ENCODE peak calls at places on chromosomes 4 and X, in seven cellular contexts. T is mucosa of descending colon, L is body of pancreas, U is breast epithelium, W is esophagus squamous epithelium, B is sigmoid colon, K is fibroblast of mammary gland. D is an unnamed sample.
A peak's percentile ranks its signal among the peaks of the same experiment; 100 is the strongest.

GRCh38 chr4:99998062-99998880 is 48.2 kb upstream of the H2AZ1 start:
- DNase-seq in L (peak; percentile 2), U (no peak), B (no peak), T (no peak), K (peak; percentile 70), W (no peak), D (no peak)

GRCh38 chr4:86005998-86006397 is 353.9 kb downstream of the MAPK10 start:
- DNase-seq in T (no peak), L (no peak), U (no peak), B (no peak), W (no peak), K (no peak), D (no peak)

GRCh38 chr4:15318621-15319348 is 109.0 kb upstream of the C1QTNF7 start:
- DNase-seq in B (no peak), W (no peak), L (no peak), U (no peak), T (no peak), K (no peak), D (no peak)

GRCh38 chr4:102334624-102335023 is 10.7 kb downstream of the SLC39A8 start:
- DNase-seq in L (no peak), U (no peak), K (peak; percentile 34), T (no peak), B (no peak), W (no peak), D (no peak)

GRCh38 chrX:120450163-120450562 is 18.9 kb downstream of the LAMP2 start:
- DNase-seq in B (no peak), K (no peak), L (no peak), U (no peak), T (no peak), W (no peak), D (no peak)

GRCh38 chr4:152680988-152681731 is 1.4 kb upstream of the TMEM154 start:
- DNase-seq in U (no peak), T (no peak), K (peak; percentile 93), B (no peak), L (no peak), W (no peak), D (no peak)

GRCh38 chr4:147981305-147981704 is 249.4 kb downstream of the ARHGAP10 start:
- DNase-seq in B (no peak), L (no peak), K (peak; percentile 68), T (no peak), W (no peak), U (no peak), D (no peak)

GRCh38 chr4:46922205-46922604 is 13.2 kb upstream of the COX7B2 start:
- DNase-seq in K (no peak), W (no peak), T (no peak), U (no peak), L (no peak), B (no peak), D (no peak)

GRCh38 chr4:162209706-162210105 is 45.9 kb upstream of the FSTL5 start:
- DNase-seq in T (no peak), B (no peak), K (no peak), W (no peak), U (no peak), L (no peak), D (no peak)

DNA sequence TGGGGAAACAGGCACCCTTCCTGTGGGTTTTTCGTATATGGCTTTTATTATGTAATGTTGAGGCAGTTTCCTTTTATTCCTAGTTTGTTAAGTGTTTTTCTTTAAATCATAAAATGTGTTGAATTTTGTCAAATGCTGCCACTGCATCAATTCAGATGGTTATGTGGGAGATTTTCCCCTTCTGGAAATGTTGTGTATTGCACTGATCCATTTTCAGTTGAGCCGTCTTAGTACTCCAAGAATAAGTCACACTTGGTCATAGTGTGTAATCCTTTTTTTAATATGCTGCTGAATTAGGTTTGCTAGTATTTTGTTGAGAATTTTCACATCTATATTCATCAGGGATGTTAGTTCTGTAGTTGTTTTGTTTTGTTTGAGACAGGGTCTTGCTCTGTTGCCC is 9.5 kb upstream of the CTBP1 start:
- DNase-seq in W (no peak), U (no peak), T (no peak), B (no peak), L (no peak), K (no peak), D (no peak)
- TF ChIP-seq CTCF in W (no peak), U (no peak), T (no peak), B (no peak), L (no peak), K (no peak), D (peak; percentile 37)

GRCh38 chr4:149370002-149370401 is 445.6 kb downstream of the IQCM start:
- DNase-seq in T (peak; percentile 13), B (no peak), U (no peak), W (no peak), L (no peak), K (no peak), D (no peak)

GRCh38 chr4:149371021-149371420 is 444.6 kb downstream of the IQCM start:
- DNase-seq in B (no peak), L (no peak), K (peak; percentile 78), U (no peak), W (no peak), T (peak; percentile 18), D (no peak)
- TF ChIP-seq CTCF in B (peak; percentile 11), L (peak; percentile 31), K (peak; percentile 53), U (no peak), W (no peak), T (no peak), D (peak; percentile 79)

GRCh38 chr4:87848622-87849351 is 16.0 kb downstream of the MEPE start:
- DNase-seq in L (peak; percentile 72), W (no peak), B (peak; percentile 73), T (no peak), U (peak; percentile 24), K (peak; percentile 73), D (no peak)
- TF ChIP-seq CTCF in L (peak; percentile 67), W (peak; percentile 46), B (peak; percentile 29), T (no peak), U (peak; percentile 54), K (peak; percentile 74), D (peak; percentile 88)

GRCh38 chrX:103913356-103914020 is 48.9 kb upstream of the TMSB15B start:
- DNase-seq in T (no peak), L (no peak), K (peak; percentile 7), U (no peak), B (no peak), W (no peak), D (no peak)

GRCh38 chrX:103910371-103910770 is 52.1 kb upstream of the TMSB15B start:
- DNase-seq in T (no peak), U (no peak), W (no peak), L (no peak), B (no peak), K (no peak), D (no peak)
- TF ChIP-seq CTCF in T (no peak), U (no peak), W (no peak), L (no peak), B (no peak), K (no peak), D (no peak)

DNA sequence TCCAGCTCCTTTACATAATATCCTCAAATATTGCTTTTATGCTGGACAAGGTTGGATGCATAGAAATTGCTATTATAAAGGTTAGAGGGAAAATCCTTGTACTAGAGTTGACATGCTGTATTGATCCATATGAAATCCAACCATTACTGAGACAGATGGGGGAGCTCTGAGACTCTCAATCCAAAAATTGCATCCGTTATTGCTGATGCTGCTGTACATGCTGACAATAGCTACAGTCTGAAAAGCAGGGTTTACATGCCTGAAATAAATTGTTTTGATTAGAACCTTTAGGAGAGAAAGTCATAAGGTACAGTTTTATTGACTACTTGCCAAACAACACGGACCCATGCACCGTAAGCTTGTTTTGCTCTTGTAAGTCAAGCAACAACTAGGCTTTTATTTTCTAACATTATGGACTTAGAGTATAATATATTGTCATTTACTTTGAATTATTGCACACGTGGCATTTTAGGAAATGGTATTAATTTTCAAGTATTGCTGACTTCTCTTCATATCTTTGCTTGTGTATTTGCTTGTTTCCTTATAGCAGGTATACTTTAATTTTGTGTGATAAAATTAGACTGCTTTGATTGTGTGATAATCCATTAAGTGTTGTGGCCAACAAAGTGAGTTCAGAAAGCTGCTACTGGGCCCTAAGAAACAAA is 1365.2 kb downstream of the STIM2 start:
- DNase-seq in W (no peak), U (no peak), K (peak; percentile 37), T (no peak), L (no peak), B (no peak), D (no peak)
- TF ChIP-seq CTCF in W (no peak), U (no peak), K (peak; percentile 28), T (no peak), L (no peak), B (no peak), D (no peak)

GRCh38 chr4:138553001-138553845 is 311.1 kb upstream of the SLC7A11 start:
- DNase-seq in K (no peak), B (no peak), U (no peak), L (no peak), W (no peak), T (no peak), D (peak; percentile 86)

GRCh38 chr4:138555107-138555506 is 313.0 kb upstream of the SLC7A11 start:
- DNase-seq in B (no peak), L (no peak), U (no peak), T (no peak), K (no peak), W (no peak), D (no peak)

GRCh38 chr4:138560448-138560847 is 318.3 kb upstream of the SLC7A11 start:
- DNase-seq in W (no peak), L (no peak), B (no peak), K (no peak), T (no peak), U (no peak), D (no peak)

GRCh38 chr4:138558886-138559285 is 316.7 kb upstream of the SLC7A11 start:
- DNase-seq in W (no peak), B (no peak), L (no peak), U (no peak), K (no peak), T (no peak), D (no peak)

GRCh38 chr4:138555584-138555983 is 313.4 kb upstream of the SLC7A11 start:
- DNase-seq in B (no peak), W (no peak), U (no peak), T (no peak), L (peak; percentile 31), K (peak; percentile 28), D (no peak)
- TF ChIP-seq CTCF in B (no peak), W (no peak), U (no peak), T (no peak), L (no peak), K (peak; percentile 35), D (peak; percentile 30)

DNA sequence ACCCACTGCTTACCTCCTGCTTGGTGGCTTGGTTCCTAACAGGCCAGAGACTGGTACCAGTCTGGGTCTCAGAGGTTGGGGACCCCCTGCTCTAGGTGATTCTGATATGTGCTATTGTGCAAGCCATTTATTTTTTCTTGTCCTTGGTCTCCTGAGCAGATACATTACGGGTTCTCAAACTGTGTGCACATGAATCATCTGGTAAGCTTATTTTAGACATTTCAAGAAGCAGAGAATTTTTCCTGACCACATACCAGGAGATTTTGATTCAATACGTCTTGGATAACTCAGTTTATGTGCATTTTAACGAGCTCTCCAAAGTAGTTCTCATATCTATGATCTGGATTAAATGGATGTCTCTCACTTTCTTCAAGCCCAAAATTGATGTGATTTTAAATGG is 77.2 kb downstream of the FHIP1A start:
- DNase-seq in L (no peak), W (no peak), K (peak; percentile 8), T (no peak), U (no peak), B (no peak), D (no peak)
- TF ChIP-seq CTCF in L (no peak), W (no peak), K (no peak), T (no peak), U (no peak), B (no peak), D (no peak)

GRCh38 chrX:22278375-22278774 is 5.7 kb downstream of the CBLL2 start:
- DNase-seq in U (no peak), T (no peak), L (no peak), W (no peak), B (no peak), K (peak; percentile 23), D (no peak)
- TF ChIP-seq CTCF in U (no peak), T (no peak), L (no peak), W (no peak), B (no peak), K (no peak), D (peak; percentile 50)